ENCODE peak calls at places on chromosomes 7 and 10, in seven cellular contexts. O is cardiac fibroblast; F is upper lobe of right lung; Y is tibial nerve; N is A549; X is IMR-90; M is CD8-positive, alpha-beta T cell. G is an unnamed sample.

GRCh38 chr10:48931188-48931587 is 8.5 kb downstream of the LRRC18 start:
- DNase-seq in O (no peak), F (no peak), Y (no peak), N (no peak), X (no peak), M (no peak), G (no peak)

GRCh38 chr7:40474790-40475680 is 340.2 kb downstream of the SUGCT start:
- DNase-seq in O (no peak), F (no peak), Y (no peak), N (no peak), X (no peak), M (no peak), G (no peak)

GRCh38 chr10:3102721-3103410 is 35.5 kb downstream of the PFKP start:
- DNase-seq in O (peak), F (no peak), Y (no peak), N (no peak), X (peak), M (no peak), G (no peak)

GRCh38 chr10:113301342-113301984 is 251.4 kb upstream of the HABP2 start:
- DNase-seq in O (no peak), F (no peak), Y (no peak), N (no peak), X (no peak), M (no peak), G (no peak)

GRCh38 chr10:5816170-5816569 is 2.9 kb upstream of the GDI2 start:
- DNase-seq in O (no peak), F (no peak), Y (no peak), N (no peak), X (no peak), M (no peak), G (peak)

GRCh38 chr7:101563933-101564777 is 64.9 kb downstream of the MYL10 start:
- DNase-seq in O (no peak), F (no peak), Y (no peak), N (no peak), X (no peak), M (no peak), G (no peak)

GRCh38 chr10:51100221-51100620 is 25.9 kb downstream of the PRKG1 start:
- DNase-seq in O (peak), F (no peak), Y (no peak), N (no peak), X (peak), M (no peak), G (no peak)

GRCh38 chr7:150451097-150451793 is 815 bp downstream of the GIMAP8 start:
- DNase-seq in O (no peak), F (no peak), Y (no peak), N (no peak), X (no peak), M (peak), G (peak)

GRCh38 chr10:75209325-75210192 is 1.0 kb upstream of the VDAC2 start:
- DNase-seq in O (peak), F (peak), Y (peak), N (no peak), X (peak), M (peak), G (peak)

GRCh38 chr10:48842231-48842630 is 97.4 kb downstream of the LRRC18 start:
- DNase-seq in O (no peak), F (no peak), Y (no peak), N (no peak), X (no peak), M (no peak), G (no peak)

GRCh38 chr10:76998451-76998850 is 639.2 kb downstream of the KCNMA1 start:
- DNase-seq in O (no peak), F (no peak), Y (no peak), N (no peak), X (no peak), M (no peak), G (no peak)

GRCh38 chr10:33117816-33118215 is 159.8 kb upstream of the ITGB1 start:
- DNase-seq in O (no peak), F (peak), Y (no peak), N (no peak), X (no peak), M (peak), G (no peak)

GRCh38 chr7:45574521-45575500 is 643 bp downstream of the ADCY1 start:
- DNase-seq in O (peak), F (no peak), Y (no peak), N (peak), X (peak), M (no peak), G (no peak)

GRCh38 chr7:45573636-45574470 is at the start of gene ADCY1:
- DNase-seq in O (no peak), F (no peak), Y (no peak), N (peak), X (no peak), M (no peak), G (no peak)

GRCh38 chr7:45578022-45578421 is 3.9 kb downstream of the ADCY1 start:
- DNase-seq in O (no peak), F (no peak), Y (no peak), N (no peak), X (no peak), M (no peak), G (no peak)

GRCh38 chr7:45576249-45576929 is 2.2 kb downstream of the ADCY1 start:
- DNase-seq in O (peak), F (no peak), Y (no peak), N (no peak), X (no peak), M (no peak), G (no peak)

GRCh38 chr7:45575501-45576248 is 1.5 kb downstream of the ADCY1 start:
- DNase-seq in O (no peak), F (no peak), Y (no peak), N (no peak), X (no peak), M (no peak), G (no peak)
- H3K4me3 ChIP-seq in O (no peak), F (peak), Y (peak), N (peak), X (no peak), M (no peak), G (no peak)

GRCh38 chr10:46096426-46096825 is 50.4 kb upstream of the MSMB start:
- DNase-seq in O (peak), F (no peak), Y (no peak), N (no peak), X (peak), M (no peak), G (no peak)

GRCh38 chr10:46094197-46094500 is 48.1 kb upstream of the MSMB start:
- DNase-seq in O (no peak), F (no peak), Y (no peak), N (no peak), X (no peak), M (no peak), G (no peak)

GRCh38 chr10:46096909-46097575 is 51.0 kb upstream of the MSMB start:
- DNase-seq in O (no peak), F (no peak), Y (no peak), N (no peak), X (no peak), M (no peak), G (peak)

GRCh38 chr10:46092523-46093195 is 46.6 kb upstream of the MSMB start:
- DNase-seq in O (no peak), F (no peak), Y (no peak), N (no peak), X (no peak), M (peak), G (peak)

GRCh38 chr10:46094931-46095755 is 49.1 kb upstream of the MSMB start:
- DNase-seq in O (no peak), F (no peak), Y (no peak), N (no peak), X (no peak), M (no peak), G (peak)
- H3K4me3 ChIP-seq in O (no peak), F (no peak), Y (no peak), N (no peak), X (no peak), M (peak), G (peak)

GRCh38 chr7:35249537-35249907 is 4.4 kb downstream of the TBX20 start:
- DNase-seq in O (peak), F (no peak), Y (no peak), N (no peak), X (no peak), M (no peak), G (no peak)
- H3K4me3 ChIP-seq in O (peak), F (no peak), Y (no peak), N (no peak), X (no peak), M (no peak), G (no peak)

DNA sequence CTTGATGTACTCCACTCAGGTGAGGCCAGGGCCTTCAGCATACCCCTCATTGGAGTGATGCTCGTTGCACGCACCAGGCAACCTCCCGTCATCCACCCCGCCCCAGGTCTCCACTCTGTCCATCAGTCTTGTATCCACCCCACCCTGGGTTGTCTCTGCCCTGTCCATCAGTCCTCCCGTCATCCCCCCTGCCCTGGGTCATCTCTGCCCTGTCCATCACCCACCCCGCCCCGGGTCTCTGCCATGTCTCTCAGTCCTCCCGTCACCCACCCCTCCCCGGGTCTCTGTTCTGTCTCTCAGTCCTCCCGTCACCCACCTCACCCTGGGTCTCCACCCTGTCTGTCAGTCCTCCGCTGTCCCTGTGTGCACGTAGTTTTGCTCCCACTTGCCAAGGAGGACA is 59.9 kb downstream of the WDR37 start:
- DNase-seq in O (no peak), F (no peak), Y (no peak), N (no peak), X (no peak), M (no peak), G (no peak)
- H3K4me3 ChIP-seq in O (no peak), F (no peak), Y (no peak), N (no peak), X (no peak), M (no peak), G (no peak)

GRCh38 chr7:44066111-44066460 is 719 bp upstream of the PGAM2 start:
- DNase-seq in O (no peak), F (peak), Y (no peak), N (no peak), X (no peak), M (no peak), G (no peak)

GRCh38 chr7:44067064-44067951 is 1.9 kb upstream of the PGAM2 start:
- DNase-seq in O (no peak), F (peak), Y (no peak), N (no peak), X (no peak), M (no peak), G (no peak)

GRCh38 chr7:44068054-44068453 is 2.7 kb upstream of the PGAM2 start:
- DNase-seq in O (no peak), F (no peak), Y (no peak), N (no peak), X (peak), M (no peak), G (no peak)

GRCh38 chr7:44065431-44066110 is at the start of gene PGAM2:
- DNase-seq in O (peak), F (peak), Y (no peak), N (no peak), X (no peak), M (no peak), G (no peak)

DNA sequence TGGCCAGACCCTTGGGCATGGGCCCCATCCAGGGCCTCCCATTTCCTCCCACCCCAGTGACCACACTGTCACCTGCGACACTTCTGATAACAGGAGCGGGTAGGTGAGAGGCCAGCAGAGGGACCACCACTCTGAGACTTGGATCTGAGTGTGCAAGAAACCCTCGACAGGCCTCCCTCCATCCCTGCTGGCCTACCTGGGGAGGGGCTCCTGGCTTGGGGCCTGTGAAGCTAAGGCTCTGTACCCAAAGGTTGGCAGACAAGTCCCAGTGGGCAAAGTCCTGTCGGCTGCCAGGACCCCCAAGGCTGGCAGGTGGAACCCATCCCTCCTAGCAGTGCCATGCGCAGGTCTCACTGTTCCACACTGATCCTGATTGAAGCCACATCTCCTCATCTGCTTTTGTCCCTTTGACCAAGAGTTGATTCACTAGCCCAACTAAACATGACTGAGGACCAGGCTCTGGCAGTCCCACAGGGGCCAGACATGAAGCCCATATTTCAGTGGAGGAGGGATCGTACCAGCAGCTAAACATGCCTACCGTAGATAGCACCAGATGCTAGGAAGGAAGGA is 1.2 kb upstream of the PGAM2 start:
- DNase-seq in O (no peak), F (peak), Y (no peak), N (no peak), X (no peak), M (no peak), G (no peak)
- H3K4me3 ChIP-seq in O (no peak), F (no peak), Y (no peak), N (no peak), X (no peak), M (no peak), G (no peak)

DNA sequence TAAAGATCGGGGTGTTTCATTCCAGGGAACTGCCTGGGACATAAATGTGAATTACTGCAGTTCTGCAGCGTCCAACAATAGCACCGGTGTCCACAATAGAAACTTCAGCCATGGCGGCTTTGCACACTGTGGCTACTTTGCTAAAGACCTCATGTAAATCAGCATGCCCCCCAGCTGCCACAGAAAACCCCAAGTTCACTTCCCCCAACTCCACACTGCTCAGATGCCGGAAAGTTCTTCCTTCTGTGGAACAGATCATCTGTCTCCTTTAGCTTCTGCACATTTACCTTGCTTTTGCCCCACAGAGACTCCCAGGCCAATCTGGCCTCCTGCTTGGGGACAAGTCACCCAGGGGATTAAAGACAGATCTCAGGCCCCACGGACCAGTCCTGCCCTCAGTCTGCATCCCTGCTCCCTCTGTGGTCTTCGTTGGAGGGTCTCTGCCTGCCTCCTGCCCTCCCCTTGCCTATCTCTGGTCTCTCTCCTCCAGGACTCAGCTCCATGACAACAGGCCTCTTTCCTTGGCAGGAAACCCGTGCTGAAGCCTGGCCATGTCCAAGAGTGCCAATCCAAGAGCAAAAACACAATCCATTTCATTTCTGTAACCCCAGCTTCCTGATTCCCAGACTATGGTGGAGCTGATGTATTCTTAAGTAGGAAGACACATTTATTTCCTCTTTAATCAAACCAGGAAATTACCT is 403.2 kb downstream of the RPS24 start:
- DNase-seq in O (no peak), F (no peak), Y (no peak), N (no peak), X (no peak), M (no peak), G (no peak)
- H3K4me3 ChIP-seq in O (no peak), F (no peak), Y (no peak), N (no peak), X (no peak), M (no peak), G (no peak)

DNA sequence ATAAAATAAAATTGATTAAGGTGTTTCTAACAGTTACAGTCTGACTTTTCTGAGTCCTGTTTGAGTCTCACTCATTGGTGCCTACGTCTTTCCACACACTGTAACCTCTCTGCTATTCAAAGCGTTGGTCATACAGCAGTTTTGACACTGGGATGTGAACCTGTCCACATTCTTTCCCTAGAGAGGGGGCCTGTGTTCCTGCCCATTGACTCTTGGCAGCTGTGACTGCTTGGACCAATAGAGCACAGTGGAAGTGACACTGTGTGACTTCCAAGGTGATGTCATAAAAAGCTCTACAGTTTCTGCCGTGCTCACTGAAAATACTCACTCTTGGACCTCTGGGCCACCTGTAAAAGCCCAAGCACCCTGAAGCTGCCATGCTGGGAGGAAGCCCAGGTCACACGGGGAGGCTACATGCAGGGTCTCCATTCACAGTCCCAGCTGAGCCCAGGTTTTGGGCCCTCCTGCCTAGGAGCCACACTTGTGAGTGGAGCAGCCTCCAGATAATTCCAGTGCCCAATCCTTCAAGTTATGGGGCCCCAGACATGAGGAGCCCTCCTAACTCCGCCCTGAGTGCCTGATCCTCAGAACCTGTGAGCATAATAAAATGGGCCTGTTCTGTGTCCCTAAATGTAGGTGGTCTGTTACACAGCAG is 704 bp upstream of the ANTXRL start:
- DNase-seq in O (no peak), F (peak), Y (no peak), N (no peak), X (no peak), M (no peak), G (no peak)
- H3K4me3 ChIP-seq in O (no peak), F (no peak), Y (no peak), N (no peak), X (no peak), M (no peak), G (no peak)

DNA sequence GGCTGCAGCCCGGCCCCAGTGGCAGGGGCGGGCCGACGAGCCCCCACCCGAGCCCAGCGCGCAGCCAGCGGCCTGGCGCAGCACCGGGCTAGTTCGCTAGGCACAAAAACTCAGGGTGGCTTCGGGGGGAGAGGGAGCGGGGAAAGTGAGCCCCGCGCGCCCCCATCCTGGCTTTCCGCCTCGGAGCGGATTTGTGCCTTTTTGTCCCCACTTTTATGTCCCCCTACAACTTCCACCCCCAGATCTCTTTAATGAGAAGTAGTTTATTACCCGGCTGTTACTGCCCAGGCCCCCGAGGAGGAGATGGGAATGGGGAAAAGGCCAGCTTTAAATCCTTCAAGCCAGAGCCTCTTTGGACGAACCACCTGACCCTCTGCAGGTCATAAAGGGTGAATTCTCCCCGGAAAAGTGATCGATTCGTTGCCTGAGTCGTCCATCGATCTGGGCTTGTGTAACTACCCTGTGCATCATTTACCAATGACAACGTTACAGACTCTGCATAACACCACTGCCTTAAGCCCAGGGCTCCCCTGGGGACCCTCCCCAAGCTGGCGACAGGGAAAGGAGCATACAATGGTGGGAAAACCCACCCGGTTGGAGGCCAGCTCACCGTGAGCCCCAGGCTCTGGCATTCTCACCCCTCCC is 598 bp upstream of the SH3PXD2A start:
- DNase-seq in O (no peak), F (no peak), Y (no peak), N (no peak), X (no peak), M (no peak), G (no peak)
- H3K4me3 ChIP-seq in O (peak), F (peak), Y (peak), N (peak), X (peak), M (no peak), G (no peak)

GRCh38 chr10:92714152-92714836 is 24.5 kb downstream of the HHEX start:
- DNase-seq in O (no peak), F (no peak), Y (no peak), N (no peak), X (no peak), M (no peak), G (no peak)
- H3K4me3 ChIP-seq in O (no peak), F (no peak), Y (no peak), N (no peak), X (no peak), M (no peak), G (no peak)